ENCODE peak calls at places on chromosomes 12 and 14, in eight cellular contexts. M is GM12864; H is HFFc6; R is effector memory CD4-positive, alpha-beta T cell; G is GM03348; B is amygdala; C is activated T-cell treated with anti-CD3 and anti-CD28 coated beads for 4 hours; T is C1 segment of cervical spinal cord. N is an unnamed sample.
A peak's percentile ranks its signal among the peaks of the same experiment; 100 is the strongest.

GRCh38 chr14:68506645-68507405 is 286.0 kb downstream of the ZFP36L1 start:
- DNase-seq in R (no peak), T (no peak), C (no peak), H (no peak), M (peak; percentile 70), G (no peak), B (no peak), N (peak; percentile 21)

GRCh38 chr14:98946995-98947394 is 325.0 kb downstream of the BCL11B start:
- DNase-seq in G (peak; percentile 14), T (no peak), B (no peak), H (no peak), M (no peak), C (no peak), R (no peak), N (no peak)

GRCh38 chr14:98822917-98823316 is 449.1 kb downstream of the BCL11B start:
- DNase-seq in T (no peak), C (no peak), M (no peak), G (no peak), R (no peak), H (no peak), B (no peak), N (peak; percentile 45)

GRCh38 chr12:28130625-28131598 is 59.3 kb upstream of the CCDC91 start:
- DNase-seq in M (no peak), B (no peak), R (no peak), C (no peak), H (peak; percentile 97), T (no peak), G (peak; percentile 72), N (peak; percentile 94)

GRCh38 chr12:79547044-79547734 is 143.6 kb downstream of the PAWR start:
- DNase-seq in C (no peak), H (peak; percentile 83), G (peak; percentile 79), R (no peak), T (no peak), M (no peak), B (no peak), N (peak; percentile 50)

GRCh38 chr14:91719839-91720238 is 12.0 kb downstream of the CATSPERB start:
- DNase-seq in M (no peak), T (no peak), B (no peak), R (no peak), C (no peak), G (no peak), H (no peak), N (no peak)

GRCh38 chr12:12817611-12818010 is 4.5 kb downstream of the DDX47 start:
- DNase-seq in M (no peak), B (no peak), R (no peak), H (no peak), G (no peak), T (no peak), C (no peak), N (no peak)

GRCh38 chr14:46279327-46279726 is 372.3 kb downstream of the RPL10L start:
- DNase-seq in G (no peak), C (no peak), M (no peak), R (no peak), T (no peak), B (no peak), H (no peak), N (no peak)

GRCh38 chr12:120254809-120255208 is 10.7 kb downstream of the PXN start:
- DNase-seq in G (no peak), M (no peak), C (no peak), R (no peak), T (no peak), H (no peak), B (no peak), N (no peak)

GRCh38 chr12:87344699-87345098 is 684.5 kb downstream of the C12orf50 start:
- DNase-seq in R (no peak), H (no peak), B (no peak), T (no peak), G (no peak), M (no peak), C (no peak), N (no peak)

GRCh38 chr12:108828774-108829173 is 28.6 kb downstream of the SSH1 start:
- DNase-seq in G (peak; percentile 40), H (peak; percentile 37), C (no peak), B (no peak), M (no peak), R (no peak), T (no peak), N (peak; percentile 88)